ENCODE peak calls at places on chromosomes 13 and 19, in four cellular contexts. Z is A172, Y is neural crest cell, I is H9. T is an unnamed sample.

GRCh38 chr13:97911311-97912138 is 42.0 kb upstream of the IPO5 start:
- DNase-seq in Z (peak; percentile 55), Y (no peak), I (peak; percentile 64), T (no peak)

GRCh38 chr19:32450217-32450616 is 44.6 kb downstream of the DPY19L3 start:
- DNase-seq in Z (no peak), Y (no peak), I (no peak), T (no peak)

GRCh38 chr19:46654621-46655152 is 6.3 kb downstream of the DACT3 start:
- DNase-seq in Z (no peak), Y (peak; percentile 33), I (no peak), T (peak; percentile 46)

GRCh38 chr13:99227331-99227900 is 26.8 kb downstream of the UBAC2 start:
- DNase-seq in Z (no peak), Y (no peak), I (no peak), T (peak; percentile 26)

GRCh38 chr13:26423634-26424033 is 133.8 kb upstream of the WASF3 start:
- DNase-seq in Z (no peak), Y (no peak), I (no peak), T (no peak)

GRCh38 chr13:73781384-73781783 is 352.8 kb downstream of the KLF12 start:
- DNase-seq in Z (no peak), Y (no peak), I (no peak), T (no peak)

GRCh38 chr13:28611654-28612131 is 47.2 kb upstream of the POMP start:
- DNase-seq in Z (peak; percentile 67), Y (no peak), I (no peak), T (no peak)

GRCh38 chr13:98796798-98797197 is 44.3 kb upstream of the SLC15A1 start:
- DNase-seq in Z (no peak), Y (no peak), I (no peak), T (no peak)

GRCh38 chr13:49319555-49320350 is 72.0 kb downstream of the CDADC1 start:
- DNase-seq in Z (no peak), Y (no peak), I (no peak), T (peak; percentile 34)

GRCh38 chr13:31515427-31515826 is 223.9 kb upstream of the RXFP2 start:
- DNase-seq in Z (no peak), Y (no peak), I (no peak), T (no peak)

GRCh38 chr13:37526710-37527446 is 71.7 kb downstream of the POSTN start:
- DNase-seq in Z (no peak), Y (no peak), I (no peak), T (peak; percentile 72)

GRCh38 chr13:41614671-41615519 is 157.5 kb downstream of the RGCC start:
- DNase-seq in Z (no peak), Y (no peak), I (no peak), T (no peak)

GRCh38 chr13:46165485-46166220 is 16.3 kb downstream of the LCP1 start:
- DNase-seq in Z (peak; percentile 54), Y (no peak), I (no peak), T (peak; percentile 69)

GRCh38 chr19:4969772-4970531 is 1.0 kb downstream of the KDM4B start:
- DNase-seq in Z (no peak), Y (no peak), I (no peak), T (peak; percentile 36)

GRCh38 chr13:83184819-83185218 is 697.5 kb downstream of the SLITRK1 start:
- DNase-seq in Z (no peak), Y (no peak), I (no peak), T (no peak)

GRCh38 chr19:34237939-34238338 is 16.4 kb upstream of the GARRE1 start:
- DNase-seq in Z (no peak), Y (no peak), I (no peak), T (no peak)